ENCODE peak calls at places on chromosome 10, in eight cellular contexts. One of them, this sample, is unnamed.

GRCh38 chr10:90417056-90417455 is 440.8 kb downstream of the HTR7 start:
- DNase-seq in B cell: no peak
- DNase-seq in AG10803: peak; percentile 1
- DNase-seq in HFFc6: peak; percentile 48
- DNase-seq in transverse colon: no peak
- DNase-seq in GM06990: no peak
- DNase-seq in sigmoid colon: no peak
- DNase-seq in astrocyte of the spinal cord: peak; percentile 72
- DNase-seq in this sample: no peak

GRCh38 chr10:104777086-104777799 is 136.2 kb downstream of the SORCS3 start:
- DNase-seq in B cell: no peak
- DNase-seq in AG10803: no peak
- DNase-seq in HFFc6: no peak
- DNase-seq in transverse colon: no peak
- DNase-seq in GM06990: no peak
- DNase-seq in sigmoid colon: no peak
- DNase-seq in astrocyte of the spinal cord: no peak
- DNase-seq in this sample: no peak

GRCh38 chr10:18294633-18295032 is 154.4 kb downstream of the CACNB2 start:
- DNase-seq in B cell: no peak
- DNase-seq in AG10803: no peak
- DNase-seq in HFFc6: no peak
- DNase-seq in transverse colon: no peak
- DNase-seq in GM06990: no peak
- DNase-seq in sigmoid colon: no peak
- DNase-seq in astrocyte of the spinal cord: no peak
- DNase-seq in this sample: no peak

GRCh38 chr10:4825868-4826787 is at the start of gene AKR1E2:
- DNase-seq in B cell: peak; percentile 52
- DNase-seq in AG10803: peak; percentile 98
- DNase-seq in HFFc6: peak; percentile 33
- DNase-seq in transverse colon: peak; percentile 77
- DNase-seq in GM06990: no peak
- DNase-seq in sigmoid colon: peak; percentile 93
- DNase-seq in astrocyte of the spinal cord: peak; percentile 91
- DNase-seq in this sample: peak; percentile 46

GRCh38 chr10:52226448-52226847 is 87.6 kb upstream of the DKK1 start:
- DNase-seq in B cell: no peak
- DNase-seq in AG10803: peak; percentile 53
- DNase-seq in HFFc6: peak; percentile 55
- DNase-seq in transverse colon: no peak
- DNase-seq in GM06990: no peak
- DNase-seq in sigmoid colon: no peak
- DNase-seq in astrocyte of the spinal cord: peak; percentile 52
- DNase-seq in this sample: no peak

GRCh38 chr10:31390804-31391203 is 71.8 kb downstream of the ZEB1 start:
- DNase-seq in B cell: no peak
- DNase-seq in AG10803: no peak
- DNase-seq in HFFc6: no peak
- DNase-seq in transverse colon: no peak
- DNase-seq in GM06990: no peak
- DNase-seq in sigmoid colon: no peak
- DNase-seq in astrocyte of the spinal cord: no peak
- DNase-seq in this sample: no peak

GRCh38 chr10:5159126-5159525 is 25.8 kb downstream of the AKR1C8 start:
- DNase-seq in B cell: no peak
- DNase-seq in AG10803: no peak
- DNase-seq in HFFc6: no peak
- DNase-seq in transverse colon: no peak
- DNase-seq in GM06990: no peak
- DNase-seq in sigmoid colon: no peak
- DNase-seq in astrocyte of the spinal cord: no peak
- DNase-seq in this sample: no peak

GRCh38 chr10:72074413-72075183 is 13.8 kb downstream of the SPOCK2 start:
- DNase-seq in B cell: no peak
- DNase-seq in AG10803: no peak
- DNase-seq in HFFc6: no peak
- DNase-seq in transverse colon: no peak
- DNase-seq in GM06990: no peak
- DNase-seq in sigmoid colon: no peak
- DNase-seq in astrocyte of the spinal cord: no peak
- DNase-seq in this sample: no peak

GRCh38 chr10:86253171-86254072 is 113.2 kb downstream of the GRID1 start:
- DNase-seq in B cell: no peak
- DNase-seq in AG10803: no peak
- DNase-seq in HFFc6: no peak
- DNase-seq in transverse colon: no peak
- DNase-seq in GM06990: no peak
- DNase-seq in sigmoid colon: no peak
- DNase-seq in astrocyte of the spinal cord: no peak
- DNase-seq in this sample: no peak

GRCh38 chr10:79420974-79421688 is 24.3 kb downstream of the ZCCHC24 start:
- DNase-seq in B cell: no peak
- DNase-seq in AG10803: peak; percentile 54
- DNase-seq in HFFc6: no peak
- DNase-seq in transverse colon: no peak
- DNase-seq in GM06990: no peak
- DNase-seq in sigmoid colon: peak; percentile 59
- DNase-seq in astrocyte of the spinal cord: no peak
- DNase-seq in this sample: no peak

GRCh38 chr10:28036587-28036986 is 37.7 kb upstream of the ODAD2 start:
- DNase-seq in B cell: no peak
- DNase-seq in AG10803: peak; percentile 49
- DNase-seq in HFFc6: peak; percentile 84
- DNase-seq in transverse colon: no peak
- DNase-seq in GM06990: no peak
- DNase-seq in sigmoid colon: no peak
- DNase-seq in astrocyte of the spinal cord: peak; percentile 75
- DNase-seq in this sample: no peak

GRCh38 chr10:127194598-127194997 is 1.8 kb downstream of the INSYN2A start:
- DNase-seq in B cell: no peak
- DNase-seq in AG10803: no peak
- DNase-seq in HFFc6: no peak
- DNase-seq in transverse colon: no peak
- DNase-seq in GM06990: no peak
- DNase-seq in sigmoid colon: no peak
- DNase-seq in astrocyte of the spinal cord: no peak
- DNase-seq in this sample: no peak

GRCh38 chr10:127195571-127196226 is 692 bp downstream of the INSYN2A start:
- DNase-seq in B cell: peak; percentile 44
- DNase-seq in AG10803: peak; percentile 25
- DNase-seq in HFFc6: no peak
- DNase-seq in transverse colon: no peak
- DNase-seq in GM06990: no peak
- DNase-seq in sigmoid colon: no peak
- DNase-seq in astrocyte of the spinal cord: peak; percentile 19
- DNase-seq in this sample: peak; percentile 16

GRCh38 chr10:127196955-127197432 is 603 bp upstream of the INSYN2A start:
- DNase-seq in B cell: no peak
- DNase-seq in AG10803: no peak
- DNase-seq in HFFc6: no peak
- DNase-seq in transverse colon: no peak
- DNase-seq in GM06990: no peak
- DNase-seq in sigmoid colon: no peak
- DNase-seq in astrocyte of the spinal cord: peak; percentile 13
- DNase-seq in this sample: no peak

GRCh38 chr10:127196227-127196954 is at the start of gene INSYN2A:
- DNase-seq in B cell: peak; percentile 32
- DNase-seq in AG10803: peak; percentile 54
- DNase-seq in HFFc6: peak; percentile 20
- DNase-seq in transverse colon: peak; percentile 27
- DNase-seq in GM06990: no peak
- DNase-seq in sigmoid colon: no peak
- DNase-seq in astrocyte of the spinal cord: peak; percentile 53
- DNase-seq in this sample: peak; percentile 29

DNA sequence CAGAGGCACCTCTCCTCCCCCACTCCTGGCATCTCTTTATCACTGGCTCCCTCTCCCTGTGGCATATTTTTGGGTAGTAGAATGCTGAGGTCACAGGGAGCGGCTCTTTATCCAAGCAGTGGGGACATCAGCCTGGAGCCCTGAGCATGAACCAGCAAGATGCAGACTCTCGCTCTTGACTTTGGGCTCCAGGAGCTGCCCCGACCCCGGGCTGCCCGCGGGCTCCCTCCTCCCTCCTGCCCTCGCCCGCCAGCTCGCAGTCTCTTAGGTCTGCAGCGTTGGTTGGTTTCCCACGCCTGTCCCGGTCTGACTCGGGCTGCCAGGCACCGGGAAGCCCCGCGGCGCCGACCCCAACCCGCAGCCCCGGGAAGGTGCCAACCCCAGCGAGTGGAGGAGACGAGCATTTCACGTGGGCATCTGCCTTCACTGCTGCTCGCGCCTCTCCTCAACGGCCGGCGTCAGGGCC is 1.3 kb downstream of the INSYN2A start:
- DNase-seq in B cell: no peak
- DNase-seq in AG10803: peak; percentile 26
- DNase-seq in HFFc6: peak; percentile 4
- DNase-seq in transverse colon: no peak
- DNase-seq in GM06990: no peak
- DNase-seq in sigmoid colon: no peak
- DNase-seq in astrocyte of the spinal cord: no peak
- DNase-seq in this sample: peak; percentile 8
- TF ChIP-seq CTCF in B cell: no peak
- TF ChIP-seq CTCF in AG10803: no peak
- TF ChIP-seq CTCF in HFFc6: no peak
- TF ChIP-seq CTCF in transverse colon: no peak
- TF ChIP-seq CTCF in GM06990: no peak
- TF ChIP-seq CTCF in sigmoid colon: no peak
- TF ChIP-seq CTCF in astrocyte of the spinal cord: no peak
- TF ChIP-seq CTCF in this sample: no peak

DNA sequence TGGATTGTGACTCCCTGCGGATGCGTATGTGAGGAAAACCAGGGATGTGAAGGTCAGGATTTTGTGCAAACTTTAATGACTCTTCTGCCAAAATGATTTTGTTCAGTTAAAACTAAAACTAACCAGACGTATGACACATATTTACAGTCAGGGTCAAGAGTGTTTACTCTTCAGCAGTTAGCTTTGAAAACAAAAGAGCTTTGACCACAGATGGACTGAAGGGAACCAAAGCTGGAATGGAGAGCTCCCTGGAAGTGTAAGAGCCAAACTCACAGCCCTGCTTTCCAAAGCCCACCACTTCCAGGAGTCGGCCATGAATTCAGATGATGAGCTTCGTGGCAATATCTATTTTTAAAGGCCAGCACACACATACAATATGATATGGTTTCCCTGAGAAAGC is 15.5 kb downstream of the SVIL start:
- DNase-seq in B cell: no peak
- DNase-seq in AG10803: peak; percentile 19
- DNase-seq in HFFc6: peak; percentile 41
- DNase-seq in transverse colon: no peak
- DNase-seq in GM06990: no peak
- DNase-seq in sigmoid colon: peak; percentile 60
- DNase-seq in astrocyte of the spinal cord: peak; percentile 56
- DNase-seq in this sample: no peak
- TF ChIP-seq CTCF in B cell: no peak
- TF ChIP-seq CTCF in AG10803: no peak
- TF ChIP-seq CTCF in HFFc6: no peak
- TF ChIP-seq CTCF in transverse colon: no peak
- TF ChIP-seq CTCF in GM06990: no peak
- TF ChIP-seq CTCF in sigmoid colon: no peak
- TF ChIP-seq CTCF in astrocyte of the spinal cord: no peak
- TF ChIP-seq CTCF in this sample: no peak

DNA sequence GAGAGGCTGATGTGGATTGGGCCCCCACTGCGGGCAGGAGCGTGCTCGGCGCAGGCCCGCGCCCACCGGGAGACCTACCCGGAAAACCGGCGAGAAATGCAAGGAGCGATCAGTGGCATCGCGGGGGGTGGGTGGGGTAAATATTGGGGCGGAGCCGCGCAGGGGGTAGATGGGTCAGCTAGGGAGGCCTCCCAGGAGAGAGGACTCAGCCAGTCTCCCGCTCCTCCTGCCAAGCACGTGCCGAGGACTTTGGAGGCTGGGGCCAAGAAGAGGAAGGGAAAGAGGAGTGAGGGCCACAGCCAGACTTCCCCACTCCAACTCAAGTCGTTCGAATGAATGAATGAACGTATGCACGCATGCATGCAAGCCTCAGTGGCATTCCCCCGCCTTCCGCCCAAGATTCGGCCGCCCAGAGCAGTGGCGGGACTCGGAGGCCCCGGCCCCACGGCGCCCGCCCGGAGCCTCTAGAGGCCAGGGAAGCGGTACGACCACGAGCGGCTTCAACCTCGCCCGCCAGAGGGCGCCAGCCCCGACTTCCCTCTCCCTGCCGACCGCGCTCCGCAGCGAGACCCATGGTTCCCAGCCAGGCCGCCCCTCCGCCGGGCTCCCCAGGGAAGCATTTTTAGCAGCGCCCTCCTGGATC is 3.6 kb downstream of the NPM3 start:
- DNase-seq in B cell: peak; percentile 92
- DNase-seq in AG10803: peak; percentile 44
- DNase-seq in HFFc6: peak; percentile 27
- DNase-seq in transverse colon: peak; percentile 88
- DNase-seq in GM06990: peak; percentile 84
- DNase-seq in sigmoid colon: peak; percentile 88
- DNase-seq in astrocyte of the spinal cord: peak; percentile 48
- DNase-seq in this sample: peak; percentile 96
- TF ChIP-seq CTCF in B cell: peak; percentile 85
- TF ChIP-seq CTCF in AG10803: peak; percentile 68
- TF ChIP-seq CTCF in HFFc6: peak; percentile 96
- TF ChIP-seq CTCF in transverse colon: peak; percentile 80
- TF ChIP-seq CTCF in GM06990: peak; percentile 93
- TF ChIP-seq CTCF in sigmoid colon: peak; percentile 91
- TF ChIP-seq CTCF in astrocyte of the spinal cord: peak; percentile 85
- TF ChIP-seq CTCF in this sample: peak; percentile 90

DNA sequence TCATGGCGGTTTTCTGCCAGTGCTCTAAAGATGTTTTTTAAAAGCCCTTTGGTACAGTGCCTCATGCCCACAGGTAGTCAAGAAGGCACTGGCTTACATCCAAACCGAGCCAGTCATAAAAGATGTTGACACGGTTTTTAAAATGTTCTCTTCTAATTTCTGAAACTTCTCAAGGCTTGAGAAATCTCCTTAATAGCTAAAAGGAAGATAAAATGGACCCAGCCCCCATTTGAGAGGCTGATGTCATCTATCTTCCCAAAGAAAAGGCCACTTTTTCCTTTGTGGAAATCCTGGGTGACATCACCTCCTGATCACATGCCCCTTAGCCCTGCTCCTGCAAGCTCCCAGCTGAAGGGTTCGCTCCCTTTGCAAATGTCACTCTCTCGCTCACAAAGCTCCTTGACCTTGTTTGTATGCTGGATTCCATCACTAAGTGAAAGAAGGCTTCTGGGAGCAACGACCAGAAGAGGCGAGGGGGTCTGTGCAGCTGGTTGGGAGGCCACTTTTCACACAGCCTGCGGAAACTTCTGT is 122.9 kb downstream of the CUBN start:
- DNase-seq in B cell: no peak
- DNase-seq in AG10803: no peak
- DNase-seq in HFFc6: no peak
- DNase-seq in transverse colon: no peak
- DNase-seq in GM06990: no peak
- DNase-seq in sigmoid colon: no peak
- DNase-seq in astrocyte of the spinal cord: peak; percentile 48
- DNase-seq in this sample: peak; percentile 66
- TF ChIP-seq CTCF in B cell: no peak
- TF ChIP-seq CTCF in AG10803: no peak
- TF ChIP-seq CTCF in HFFc6: no peak
- TF ChIP-seq CTCF in transverse colon: no peak
- TF ChIP-seq CTCF in GM06990: no peak
- TF ChIP-seq CTCF in sigmoid colon: no peak
- TF ChIP-seq CTCF in astrocyte of the spinal cord: no peak
- TF ChIP-seq CTCF in this sample: no peak

This sample was measured in neural crest cell.